ENCODE peak calls at places on chromosomes 4 and X, in ten cellular contexts. B, T, U, O, Y, C, P, R, W and L are unnamed samples.

GRCh38 chrX:39416547-39417262 is 615.4 kb downstream of the MID1IP1 start:
- DNase-seq in B (no peak), T (no peak), U (no peak), O (no peak), Y (no peak), C (no peak), P (no peak), R (no peak), W (no peak), L (no peak)

GRCh38 chr4:67700874-67701850 is at the start of gene UBA6:
- DNase-seq in B (peak), T (peak), U (peak), O (peak), Y (peak), C (peak), P (peak), R (peak), W (peak), L (peak)

GRCh38 chr4:187312299-187312698 is 588.6 kb upstream of the FAT1 start:
- DNase-seq in B (no peak), T (no peak), U (no peak), O (no peak), Y (no peak), C (no peak), P (no peak), R (no peak), W (no peak), L (no peak)

GRCh38 chr4:80713409-80713808 is 317.1 kb upstream of the BMP3 start:
- DNase-seq in B (no peak), T (no peak), U (no peak), O (no peak), Y (no peak), C (peak), P (no peak), R (no peak), W (no peak), L (no peak)

GRCh38 chrX:40145001-40145631 is 47.4 kb upstream of the BCOR start:
- DNase-seq in B (no peak), T (no peak), U (no peak), O (no peak), Y (peak), C (no peak), P (no peak), R (no peak), W (no peak), L (no peak)

GRCh38 chrX:17719651-17720050 is 17.6 kb upstream of the SCML1 start:
- DNase-seq in B (no peak), T (no peak), U (no peak), O (no peak), Y (no peak), C (no peak), P (no peak), R (no peak), W (no peak), L (no peak)

GRCh38 chrX:13377537-13377936 is 57.7 kb upstream of the ATXN3L start:
- DNase-seq in B (no peak), T (peak), U (no peak), O (no peak), Y (no peak), C (no peak), P (no peak), R (peak), W (no peak), L (no peak)

GRCh38 chrX:153061732-153062131 is 5.5 kb downstream of the PNMA3 start:
- DNase-seq in B (no peak), T (peak), U (no peak), O (no peak), Y (no peak), C (no peak), P (no peak), R (peak), W (no peak), L (no peak)

GRCh38 chr4:8585721-8586161 is 5.5 kb downstream of the GPR78 start:
- DNase-seq in B (no peak), T (no peak), U (no peak), O (no peak), Y (no peak), C (no peak), P (no peak), R (no peak), W (peak), L (no peak)

GRCh38 chr4:3306465-3306864 is 13.6 kb downstream of the RGS12 start:
- DNase-seq in B (no peak), T (no peak), U (no peak), O (no peak), Y (peak), C (no peak), P (no peak), R (no peak), W (no peak), L (no peak)

GRCh38 chrX:91434351-91435168 is at the start of gene PABPC5:
- DNase-seq in B (no peak), T (peak), U (peak), O (no peak), Y (peak), C (peak), P (no peak), R (peak), W (peak), L (no peak)

GRCh38 chr4:183057255-183057654 is 41.8 kb upstream of the WWC2 start:
- DNase-seq in B (no peak), T (no peak), U (no peak), O (no peak), Y (no peak), C (no peak), P (no peak), R (no peak), W (no peak), L (no peak)

GRCh38 chrX:43958529-43958928 is 14.7 kb downstream of the NDP start:
- DNase-seq in B (peak), T (peak), U (peak), O (no peak), Y (peak), C (peak), P (no peak), R (peak), W (no peak), L (peak)

GRCh38 chr4:162229670-162230069 is 65.9 kb upstream of the FSTL5 start:
- DNase-seq in B (no peak), T (no peak), U (no peak), O (no peak), Y (no peak), C (no peak), P (no peak), R (no peak), W (no peak), L (no peak)

GRCh38 chr4:147328756-147329446 is 152.0 kb upstream of the EDNRA start:
- DNase-seq in B (no peak), T (no peak), U (no peak), O (no peak), Y (no peak), C (no peak), P (no peak), R (no peak), W (no peak), L (no peak)

GRCh38 chr4:186189656-186190055 is 1.7 kb upstream of the CYP4V2 start:
- DNase-seq in B (no peak), T (no peak), U (no peak), O (no peak), Y (no peak), C (no peak), P (no peak), R (no peak), W (no peak), L (no peak)

GRCh38 chr4:104352211-104352610 is 142.5 kb downstream of the CXXC4 start:
- DNase-seq in B (no peak), T (no peak), U (no peak), O (no peak), Y (peak), C (no peak), P (no peak), R (no peak), W (no peak), L (no peak)

GRCh38 chrX:69149466-69150293 is 15.6 kb downstream of the PJA1 start:
- DNase-seq in B (no peak), T (no peak), U (no peak), O (no peak), Y (peak), C (no peak), P (no peak), R (no peak), W (peak), L (no peak)